ENCODE peak calls at places on chromosomes 16 and 17, in eight cellular contexts. One of them, this sample, is unnamed.

GRCh38 chr16:87463722-87464690 is 28.8 kb downstream of the ZCCHC14 start:
- DNase-seq in epithelial cell of esophagus: peak; percentile 34
- DNase-seq in D721Med: no peak
- DNase-seq in GM13977: peak; percentile 66
- DNase-seq in CD8-positive, alpha-beta T cell: peak; percentile 16
- DNase-seq in fibroblast of pulmonary artery: peak; percentile 86
- DNase-seq in AG10803: peak; percentile 74
- DNase-seq in CD4-positive, alpha-beta T cell: no peak
- DNase-seq in this sample: no peak

GRCh38 chr16:27428035-27428785 is 26.2 kb downstream of the IL21R start:
- DNase-seq in epithelial cell of esophagus: no peak
- DNase-seq in CD4-positive, alpha-beta T cell: no peak
- DNase-seq in AG10803: no peak
- DNase-seq in GM13977: no peak
- DNase-seq in D721Med: no peak
- DNase-seq in CD8-positive, alpha-beta T cell: no peak
- DNase-seq in fibroblast of pulmonary artery: no peak
- DNase-seq in this sample: peak; percentile 8

GRCh38 chr17:66371561-66371960 is 69.1 kb downstream of the PRKCA start:
- DNase-seq in D721Med: no peak
- DNase-seq in epithelial cell of esophagus: no peak
- DNase-seq in CD4-positive, alpha-beta T cell: no peak
- DNase-seq in fibroblast of pulmonary artery: no peak
- DNase-seq in GM13977: no peak
- DNase-seq in AG10803: no peak
- DNase-seq in CD8-positive, alpha-beta T cell: no peak
- DNase-seq in this sample: no peak

GRCh38 chr16:70760221-70760620 is 40.7 kb downstream of the VAC14 start:
- DNase-seq in D721Med: no peak
- DNase-seq in CD8-positive, alpha-beta T cell: no peak
- DNase-seq in GM13977: no peak
- DNase-seq in CD4-positive, alpha-beta T cell: no peak
- DNase-seq in epithelial cell of esophagus: no peak
- DNase-seq in fibroblast of pulmonary artery: no peak
- DNase-seq in AG10803: peak; percentile 40
- DNase-seq in this sample: no peak

GRCh38 chr17:13784466-13784865 is 182.7 kb upstream of the HS3ST3A1 start:
- DNase-seq in fibroblast of pulmonary artery: no peak
- DNase-seq in CD8-positive, alpha-beta T cell: no peak
- DNase-seq in AG10803: no peak
- DNase-seq in GM13977: no peak
- DNase-seq in D721Med: no peak
- DNase-seq in epithelial cell of esophagus: no peak
- DNase-seq in CD4-positive, alpha-beta T cell: no peak
- DNase-seq in this sample: no peak

GRCh38 chr17:6853764-6854442 is 22.4 kb upstream of the TEKT1 start:
- DNase-seq in GM13977: no peak
- DNase-seq in fibroblast of pulmonary artery: no peak
- DNase-seq in CD8-positive, alpha-beta T cell: no peak
- DNase-seq in epithelial cell of esophagus: peak; percentile 72
- DNase-seq in D721Med: no peak
- DNase-seq in CD4-positive, alpha-beta T cell: no peak
- DNase-seq in AG10803: no peak
- DNase-seq in this sample: no peak

GRCh38 chr16:8493885-8494487 is 96.3 kb downstream of the TMEM114 start:
- DNase-seq in GM13977: no peak
- DNase-seq in epithelial cell of esophagus: no peak
- DNase-seq in AG10803: no peak
- DNase-seq in D721Med: no peak
- DNase-seq in CD4-positive, alpha-beta T cell: no peak
- DNase-seq in CD8-positive, alpha-beta T cell: no peak
- DNase-seq in fibroblast of pulmonary artery: no peak
- DNase-seq in this sample: no peak

GRCh38 chr17:57868775-57869598 is 19.1 kb upstream of the MRPS23 start:
- DNase-seq in CD8-positive, alpha-beta T cell: no peak
- DNase-seq in AG10803: no peak
- DNase-seq in D721Med: no peak
- DNase-seq in CD4-positive, alpha-beta T cell: no peak
- DNase-seq in epithelial cell of esophagus: no peak
- DNase-seq in GM13977: no peak
- DNase-seq in fibroblast of pulmonary artery: no peak
- DNase-seq in this sample: no peak

GRCh38 chr17:69268442-69269068 is 39.9 kb upstream of the ABCA10 start:
- DNase-seq in D721Med: no peak
- DNase-seq in CD8-positive, alpha-beta T cell: no peak
- DNase-seq in epithelial cell of esophagus: no peak
- DNase-seq in fibroblast of pulmonary artery: no peak
- DNase-seq in AG10803: peak; percentile 25
- DNase-seq in CD4-positive, alpha-beta T cell: no peak
- DNase-seq in GM13977: no peak
- DNase-seq in this sample: no peak

GRCh38 chr17:20975566-20975965 is 67.2 kb downstream of the USP22 start:
- DNase-seq in CD8-positive, alpha-beta T cell: no peak
- DNase-seq in GM13977: no peak
- DNase-seq in fibroblast of pulmonary artery: no peak
- DNase-seq in AG10803: peak; percentile 10
- DNase-seq in D721Med: no peak
- DNase-seq in CD4-positive, alpha-beta T cell: no peak
- DNase-seq in epithelial cell of esophagus: peak; percentile 81
- DNase-seq in this sample: no peak

GRCh38 chr16:58647107-58647506 is 17.5 kb upstream of the CNOT1 start:
- DNase-seq in epithelial cell of esophagus: no peak
- DNase-seq in CD8-positive, alpha-beta T cell: no peak
- DNase-seq in GM13977: no peak
- DNase-seq in fibroblast of pulmonary artery: no peak
- DNase-seq in AG10803: no peak
- DNase-seq in D721Med: no peak
- DNase-seq in CD4-positive, alpha-beta T cell: no peak
- DNase-seq in this sample: no peak

GRCh38 chr16:23398987-23399805 is 53.8 kb downstream of the COG7 start:
- DNase-seq in fibroblast of pulmonary artery: no peak
- DNase-seq in CD8-positive, alpha-beta T cell: no peak
- DNase-seq in D721Med: no peak
- DNase-seq in CD4-positive, alpha-beta T cell: no peak
- DNase-seq in AG10803: no peak
- DNase-seq in GM13977: no peak
- DNase-seq in epithelial cell of esophagus: no peak
- DNase-seq in this sample: no peak

GRCh38 chr16:23861874-23862273 is 26.1 kb downstream of the PRKCB start:
- DNase-seq in epithelial cell of esophagus: no peak
- DNase-seq in AG10803: no peak
- DNase-seq in CD4-positive, alpha-beta T cell: no peak
- DNase-seq in CD8-positive, alpha-beta T cell: no peak
- DNase-seq in GM13977: no peak
- DNase-seq in fibroblast of pulmonary artery: no peak
- DNase-seq in D721Med: no peak
- DNase-seq in this sample: no peak

GRCh38 chr17:67759355-67760171 is 41.8 kb downstream of the NOL11 start:
- DNase-seq in fibroblast of pulmonary artery: peak; percentile 63
- DNase-seq in D721Med: no peak
- DNase-seq in CD8-positive, alpha-beta T cell: no peak
- DNase-seq in AG10803: peak; percentile 61
- DNase-seq in GM13977: no peak
- DNase-seq in CD4-positive, alpha-beta T cell: no peak
- DNase-seq in epithelial cell of esophagus: no peak
- DNase-seq in this sample: no peak

GRCh38 chr17:27768858-27769410 is 31.4 kb downstream of the NOS2 start:
- DNase-seq in CD4-positive, alpha-beta T cell: no peak
- DNase-seq in CD8-positive, alpha-beta T cell: no peak
- DNase-seq in GM13977: no peak
- DNase-seq in fibroblast of pulmonary artery: no peak
- DNase-seq in epithelial cell of esophagus: no peak
- DNase-seq in D721Med: no peak
- DNase-seq in AG10803: no peak
- DNase-seq in this sample: no peak

GRCh38 chr17:77790143-77790829 is 168.2 kb upstream of the TNRC6C start:
- DNase-seq in GM13977: no peak
- DNase-seq in D721Med: no peak
- DNase-seq in AG10803: no peak
- DNase-seq in CD8-positive, alpha-beta T cell: no peak
- DNase-seq in epithelial cell of esophagus: no peak
- DNase-seq in fibroblast of pulmonary artery: no peak
- DNase-seq in CD4-positive, alpha-beta T cell: no peak
- DNase-seq in this sample: no peak
- TF ChIP-seq CTCF in GM13977: no peak
- TF ChIP-seq CTCF in D721Med: no peak
- TF ChIP-seq CTCF in AG10803: no peak
- TF ChIP-seq CTCF in CD8-positive, alpha-beta T cell: no peak
- TF ChIP-seq CTCF in epithelial cell of esophagus: no peak
- TF ChIP-seq CTCF in fibroblast of pulmonary artery: no peak
- TF ChIP-seq CTCF in CD4-positive, alpha-beta T cell: no peak
- TF ChIP-seq CTCF in this sample: no peak

GRCh38 chr17:77728022-77728671 is 230.4 kb upstream of the TNRC6C start:
- DNase-seq in GM13977: no peak
- DNase-seq in epithelial cell of esophagus: no peak
- DNase-seq in D721Med: no peak
- DNase-seq in AG10803: peak; percentile 80
- DNase-seq in CD8-positive, alpha-beta T cell: no peak
- DNase-seq in fibroblast of pulmonary artery: no peak
- DNase-seq in CD4-positive, alpha-beta T cell: no peak
- DNase-seq in this sample: no peak
- TF ChIP-seq CTCF in GM13977: no peak
- TF ChIP-seq CTCF in epithelial cell of esophagus: peak; percentile 16
- TF ChIP-seq CTCF in D721Med: peak; percentile 63
- TF ChIP-seq CTCF in AG10803: peak; percentile 55
- TF ChIP-seq CTCF in CD8-positive, alpha-beta T cell: no peak
- TF ChIP-seq CTCF in fibroblast of pulmonary artery: no peak
- TF ChIP-seq CTCF in CD4-positive, alpha-beta T cell: no peak
- TF ChIP-seq CTCF in this sample: no peak

GRCh38 chr17:47299239-47299910 is 24.4 kb upstream of the EFCAB13 start:
- DNase-seq in GM13977: no peak
- DNase-seq in CD8-positive, alpha-beta T cell: no peak
- DNase-seq in epithelial cell of esophagus: no peak
- DNase-seq in D721Med: no peak
- DNase-seq in AG10803: no peak
- DNase-seq in CD4-positive, alpha-beta T cell: no peak
- DNase-seq in fibroblast of pulmonary artery: no peak
- DNase-seq in this sample: no peak

GRCh38 chr17:47300718-47301117 is 23.0 kb upstream of the EFCAB13 start:
- DNase-seq in CD8-positive, alpha-beta T cell: no peak
- DNase-seq in AG10803: no peak
- DNase-seq in D721Med: no peak
- DNase-seq in CD4-positive, alpha-beta T cell: no peak
- DNase-seq in epithelial cell of esophagus: no peak
- DNase-seq in GM13977: no peak
- DNase-seq in fibroblast of pulmonary artery: no peak
- DNase-seq in this sample: no peak

GRCh38 chr17:47297661-47298400 is 25.9 kb upstream of the EFCAB13 start:
- DNase-seq in AG10803: no peak
- DNase-seq in fibroblast of pulmonary artery: peak; percentile 28
- DNase-seq in D721Med: no peak
- DNase-seq in CD4-positive, alpha-beta T cell: no peak
- DNase-seq in GM13977: no peak
- DNase-seq in CD8-positive, alpha-beta T cell: no peak
- DNase-seq in epithelial cell of esophagus: no peak
- DNase-seq in this sample: no peak

GRCh38 chr17:47301161-47301560 is 22.6 kb upstream of the EFCAB13 start:
- DNase-seq in D721Med: no peak
- DNase-seq in CD8-positive, alpha-beta T cell: no peak
- DNase-seq in GM13977: no peak
- DNase-seq in CD4-positive, alpha-beta T cell: no peak
- DNase-seq in epithelial cell of esophagus: no peak
- DNase-seq in fibroblast of pulmonary artery: no peak
- DNase-seq in AG10803: no peak
- DNase-seq in this sample: no peak

GRCh38 chr17:47298712-47299111 is 25.0 kb upstream of the EFCAB13 start:
- DNase-seq in D721Med: no peak
- DNase-seq in CD4-positive, alpha-beta T cell: no peak
- DNase-seq in CD8-positive, alpha-beta T cell: no peak
- DNase-seq in GM13977: no peak
- DNase-seq in epithelial cell of esophagus: no peak
- DNase-seq in fibroblast of pulmonary artery: no peak
- DNase-seq in AG10803: no peak
- DNase-seq in this sample: no peak
- TF ChIP-seq CTCF in D721Med: no peak
- TF ChIP-seq CTCF in CD4-positive, alpha-beta T cell: no peak
- TF ChIP-seq CTCF in CD8-positive, alpha-beta T cell: no peak
- TF ChIP-seq CTCF in GM13977: no peak
- TF ChIP-seq CTCF in epithelial cell of esophagus: no peak
- TF ChIP-seq CTCF in fibroblast of pulmonary artery: no peak
- TF ChIP-seq CTCF in AG10803: no peak
- TF ChIP-seq CTCF in this sample: no peak

GRCh38 chr16:20538687-20539086 is 37.5 kb downstream of the ACSM2B start:
- DNase-seq in epithelial cell of esophagus: no peak
- DNase-seq in fibroblast of pulmonary artery: no peak
- DNase-seq in AG10803: no peak
- DNase-seq in CD4-positive, alpha-beta T cell: no peak
- DNase-seq in D721Med: no peak
- DNase-seq in GM13977: no peak
- DNase-seq in CD8-positive, alpha-beta T cell: no peak
- DNase-seq in this sample: no peak

GRCh38 chr16:20538181-20538580 is 38.0 kb downstream of the ACSM2B start:
- DNase-seq in epithelial cell of esophagus: no peak
- DNase-seq in CD4-positive, alpha-beta T cell: no peak
- DNase-seq in CD8-positive, alpha-beta T cell: no peak
- DNase-seq in AG10803: no peak
- DNase-seq in D721Med: no peak
- DNase-seq in fibroblast of pulmonary artery: no peak
- DNase-seq in GM13977: no peak
- DNase-seq in this sample: no peak
- TF ChIP-seq CTCF in epithelial cell of esophagus: no peak
- TF ChIP-seq CTCF in CD4-positive, alpha-beta T cell: no peak
- TF ChIP-seq CTCF in CD8-positive, alpha-beta T cell: no peak
- TF ChIP-seq CTCF in AG10803: no peak
- TF ChIP-seq CTCF in D721Med: no peak
- TF ChIP-seq CTCF in fibroblast of pulmonary artery: no peak
- TF ChIP-seq CTCF in GM13977: no peak
- TF ChIP-seq CTCF in this sample: no peak

GRCh38 chr17:82160081-82160480 is 52.6 kb downstream of the CCDC57 start:
- DNase-seq in epithelial cell of esophagus: peak; percentile 78
- DNase-seq in AG10803: no peak
- DNase-seq in GM13977: no peak
- DNase-seq in fibroblast of pulmonary artery: peak; percentile 12
- DNase-seq in CD4-positive, alpha-beta T cell: no peak
- DNase-seq in CD8-positive, alpha-beta T cell: no peak
- DNase-seq in D721Med: no peak
- DNase-seq in this sample: no peak
- TF ChIP-seq CTCF in epithelial cell of esophagus: no peak
- TF ChIP-seq CTCF in AG10803: no peak
- TF ChIP-seq CTCF in GM13977: no peak
- TF ChIP-seq CTCF in fibroblast of pulmonary artery: no peak
- TF ChIP-seq CTCF in CD4-positive, alpha-beta T cell: no peak
- TF ChIP-seq CTCF in CD8-positive, alpha-beta T cell: no peak
- TF ChIP-seq CTCF in D721Med: no peak
- TF ChIP-seq CTCF in this sample: no peak